ENCODE peak calls at places on chromosomes 13 and 19, in eight cellular contexts. D is transverse colon; K is GM23338; Z is CD8-positive, alpha-beta memory T cell; U is spleen; V is IMR-90; J is A549; E is Caco-2. N is an unnamed sample.
A peak's percentile ranks its signal among the peaks of the same experiment; 100 is the strongest.

GRCh38 chr13:51981355-51981754 is 29.9 kb downstream of the ATP7B start:
- DNase-seq in D (no peak), K (peak; percentile 46), Z (no peak), U (no peak), V (no peak), J (no peak), E (peak; percentile 72), N (no peak)

GRCh38 chr13:113445791-113446487 is 7.3 kb downstream of the ADPRHL1 start:
- DNase-seq in D (no peak), K (no peak), Z (no peak), U (peak; percentile 82), V (no peak), J (no peak), E (no peak), N (peak; percentile 56)

GRCh38 chr13:31793246-31793645 is 53.9 kb downstream of the RXFP2 start:
- DNase-seq in D (no peak), K (no peak), Z (no peak), U (no peak), V (peak; percentile 66), J (no peak), E (no peak), N (no peak)

GRCh38 chr13:98476106-98476505 is 100.8 kb downstream of the STK24 start:
- DNase-seq in D (no peak), K (peak; percentile 80), Z (peak; percentile 72), U (no peak), V (no peak), J (no peak), E (no peak), N (peak; percentile 13)

GRCh38 chr13:32530841-32531253 is 7.7 kb downstream of the N4BP2L2 start:
- DNase-seq in D (no peak), K (peak; percentile 1), Z (no peak), U (no peak), V (peak; percentile 83), J (no peak), E (no peak), N (no peak)

GRCh38 chr19:21581646-21582045 is 76.2 kb downstream of the ZNF429 start:
- DNase-seq in D (no peak), K (no peak), Z (no peak), U (no peak), V (no peak), J (no peak), E (no peak), N (no peak)

GRCh38 chr19:6416658-6417405 is 7.8 kb downstream of the KHSRP start:
- DNase-seq in D (no peak), K (no peak), Z (no peak), U (no peak), V (no peak), J (no peak), E (no peak), N (no peak)

GRCh38 chr19:14472202-14472961 is 2.8 kb downstream of the PTGER1 start:
- DNase-seq in D (peak; percentile 76), K (peak; percentile 92), Z (peak; percentile 80), U (peak; percentile 94), V (peak; percentile 18), J (peak; percentile 50), E (peak; percentile 81), N (peak; percentile 91)

GRCh38 chr19:48967346-48968178 is 2.5 kb downstream of the FTL start:
- DNase-seq in D (peak; percentile 42), K (no peak), Z (no peak), U (peak; percentile 83), V (peak; percentile 67), J (peak; percentile 92), E (peak; percentile 39), N (no peak)

GRCh38 chr13:75675421-75675820 is 39.3 kb downstream of the LMO7 start:
- DNase-seq in D (no peak), K (no peak), Z (no peak), U (no peak), V (peak; percentile 31), J (no peak), E (no peak), N (no peak)

GRCh38 chr13:77176350-77176749 is 149.4 kb upstream of the FBXL3 start:
- DNase-seq in D (no peak), K (no peak), Z (no peak), U (no peak), V (peak; percentile 89), J (no peak), E (no peak), N (no peak)

GRCh38 chr19:16435238-16435911 is 36.4 kb downstream of the EPS15L1 start:
- DNase-seq in D (peak; percentile 48), K (no peak), Z (no peak), U (no peak), V (peak; percentile 98), J (no peak), E (no peak), N (no peak)

DNA sequence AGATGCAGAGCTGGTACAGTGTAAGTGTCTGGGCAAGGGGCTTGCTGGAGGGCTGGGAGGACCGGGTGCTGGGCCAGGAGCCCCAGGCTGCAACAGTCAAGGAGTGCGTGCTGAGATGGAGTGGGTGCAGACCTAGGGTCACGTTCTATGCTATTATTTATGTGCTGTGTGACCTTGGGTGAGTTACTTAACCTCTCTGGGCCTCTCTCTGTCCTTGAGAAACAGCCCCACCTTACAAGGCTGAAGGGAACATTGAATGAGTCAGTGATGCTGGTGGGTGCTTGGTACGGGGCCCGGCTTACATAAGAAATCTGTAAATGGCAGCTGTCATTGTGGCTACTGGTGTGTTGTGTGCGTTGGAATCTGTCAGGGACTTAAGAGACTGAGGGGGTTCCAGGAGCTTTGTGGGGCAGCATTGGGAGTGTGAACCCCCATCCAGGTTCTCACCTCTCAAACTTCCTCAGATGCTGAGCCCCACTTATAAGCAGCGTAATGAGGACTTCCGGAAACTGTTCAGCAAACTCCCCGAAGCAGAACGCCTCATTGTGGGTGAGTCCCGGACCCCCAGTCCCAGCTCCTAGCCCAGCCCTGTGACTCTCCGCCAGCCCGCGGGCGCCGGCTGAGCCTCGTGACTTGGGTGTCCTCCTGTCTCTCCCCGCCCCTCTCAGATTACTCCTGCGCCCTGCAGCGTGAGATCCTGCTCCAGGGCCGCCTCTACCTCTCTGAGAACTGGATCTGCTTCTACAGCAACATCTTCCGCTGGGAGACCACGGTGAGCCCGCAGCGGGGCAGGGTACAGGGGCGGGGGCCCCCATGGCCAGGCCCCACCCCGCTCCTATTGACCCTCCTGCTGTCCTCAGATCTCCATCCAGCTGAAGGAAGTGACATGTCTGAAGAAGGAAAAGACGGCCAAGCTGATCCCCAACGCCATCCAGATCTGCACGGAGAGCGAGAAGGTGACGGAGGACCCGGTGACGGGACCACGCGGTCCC is 9.6 kb downstream of the GRAMD1A start:
- DNase-seq in D (no peak), K (no peak), Z (no peak), U (no peak), V (no peak), J (no peak), E (no peak), N (no peak)
- H3K4me1 ChIP-seq in D (peaks cover 33% of the 10 kb centered on the region), K (no peaks in the 10 kb centered on the region), Z (peaks cover 48% of the 10 kb centered on the region), U (peaks cover 100% of the 10 kb centered on the region), V (peaks cover 9% of the 10 kb centered on the region), J (peaks cover 57% of the 10 kb centered on the region), E (peaks cover 25% of the 10 kb centered on the region), N (no peaks in the 10 kb centered on the region)

GRCh38 chr13:23615677-23616076 is 45.5 kb downstream of the TNFRSF19 start:
- DNase-seq in D (no peak), K (no peak), Z (no peak), U (no peak), V (no peak), J (no peak), E (no peak), N (no peak)
- H3K4me1 ChIP-seq in D (no peaks in the 10 kb centered on the region), K (no peaks in the 10 kb centered on the region), Z (no peaks in the 10 kb centered on the region), U (peaks cover 9% of the 10 kb centered on the region), V (peaks cover 21% of the 10 kb centered on the region), J (peaks cover 15% of the 10 kb centered on the region), E (peaks cover 27% of the 10 kb centered on the region), N (peaks cover 15% of the 10 kb centered on the region)

GRCh38 chr19:31421856-31422255 is 72.6 kb upstream of the TSHZ3 start:
- DNase-seq in D (no peak), K (no peak), Z (no peak), U (no peak), V (no peak), J (no peak), E (no peak), N (no peak)

GRCh38 chr19:31419871-31420430 is 70.7 kb upstream of the TSHZ3 start:
- DNase-seq in D (no peak), K (peak; percentile 58), Z (no peak), U (no peak), V (no peak), J (no peak), E (no peak), N (no peak)

GRCh38 chr19:31418055-31418454 is 68.8 kb upstream of the TSHZ3 start:
- DNase-seq in D (no peak), K (peak; percentile 77), Z (no peak), U (no peak), V (no peak), J (no peak), E (no peak), N (no peak)

GRCh38 chr19:31416548-31416947 is 67.3 kb upstream of the TSHZ3 start:
- DNase-seq in D (no peak), K (no peak), Z (no peak), U (no peak), V (no peak), J (no peak), E (no peak), N (no peak)

DNA sequence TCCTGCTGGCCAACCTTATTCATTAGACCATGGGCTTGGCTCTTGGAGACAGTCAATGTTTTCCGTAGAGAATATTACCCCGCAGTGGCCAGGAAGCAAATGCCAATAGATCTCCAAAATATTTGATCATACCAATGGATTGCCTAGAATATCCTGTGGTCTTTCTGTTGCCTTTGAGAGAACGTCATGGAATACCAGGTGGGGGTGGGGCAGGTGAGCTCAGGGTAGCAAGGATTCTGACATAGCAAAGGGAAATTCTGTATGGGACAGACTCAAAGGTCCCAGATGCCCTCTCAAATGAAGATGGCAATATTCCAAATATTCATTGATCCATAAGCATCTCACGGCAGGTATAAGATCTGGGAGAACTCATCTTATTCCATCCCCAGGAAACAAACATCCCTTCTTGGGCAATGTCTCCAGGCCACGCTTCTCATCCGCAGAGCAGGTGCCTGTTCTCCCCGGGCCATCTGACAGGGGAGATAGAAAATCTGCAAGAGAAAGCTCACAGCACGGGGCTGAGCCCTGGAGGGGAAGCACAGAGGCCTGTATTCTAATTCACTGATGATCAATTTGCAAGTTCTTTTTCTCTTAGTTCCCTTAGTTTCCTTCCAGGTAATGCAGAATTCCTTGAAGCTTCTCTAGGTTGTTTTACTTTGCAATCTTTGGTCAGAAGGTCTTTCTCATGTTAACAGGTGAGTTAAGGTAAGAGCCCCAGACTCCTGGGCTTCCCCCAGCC is 69.6 kb upstream of the TSHZ3 start:
- DNase-seq in D (no peak), K (peak; percentile 95), Z (no peak), U (no peak), V (no peak), J (no peak), E (no peak), N (no peak)
- H3K4me1 ChIP-seq in D (no peaks in the 10 kb centered on the region), K (peaks cover 51% of the 10 kb centered on the region), Z (no peaks in the 10 kb centered on the region), U (no peaks in the 10 kb centered on the region), V (no peaks in the 10 kb centered on the region), J (no peaks in the 10 kb centered on the region), E (no peaks in the 10 kb centered on the region), N (no peaks in the 10 kb centered on the region)

DNA sequence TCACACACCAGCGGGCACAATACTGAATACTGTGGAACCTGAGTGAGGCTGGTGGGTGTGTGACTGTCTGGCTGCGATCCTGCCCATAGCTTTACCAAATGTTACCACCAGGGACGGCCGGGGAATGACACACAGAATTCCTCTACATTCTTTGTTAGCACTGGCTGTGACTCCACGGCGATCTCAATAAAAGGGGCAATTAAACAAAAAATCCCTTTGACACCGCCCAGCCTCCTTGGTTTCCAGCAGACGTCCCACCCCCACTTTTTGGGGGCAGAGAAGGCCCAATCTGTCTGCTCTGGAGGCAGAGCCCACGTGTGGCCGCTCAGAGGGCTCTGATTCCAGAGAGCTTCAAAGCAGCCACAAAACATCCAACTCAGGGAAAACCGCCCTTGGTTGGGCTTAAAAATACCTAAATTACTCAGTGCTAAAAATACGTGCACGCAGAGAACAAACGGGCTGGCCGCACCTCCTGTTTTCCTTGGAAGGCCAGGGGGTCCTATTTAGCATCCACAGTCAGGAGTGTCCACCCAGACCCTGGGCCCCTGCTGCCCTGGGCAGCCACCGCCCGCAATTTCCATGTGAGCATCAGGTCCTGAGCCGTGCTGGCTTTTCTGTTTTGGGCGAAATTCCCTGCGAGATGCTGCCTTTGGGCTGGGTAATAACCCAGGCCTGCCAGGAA is 47.8 kb downstream of the GADD45B start:
- DNase-seq in D (no peak), K (peak; percentile 60), Z (no peak), U (no peak), V (peak; percentile 41), J (peak; percentile 54), E (no peak), N (no peak)
- H3K4me1 ChIP-seq in D (peaks cover 8% of the 10 kb centered on the region), K (peaks cover 12% of the 10 kb centered on the region), Z (no peaks in the 10 kb centered on the region), U (peaks cover 6% of the 10 kb centered on the region), V (peaks cover 16% of the 10 kb centered on the region), J (peaks cover 40% of the 10 kb centered on the region), E (peaks cover 30% of the 10 kb centered on the region), N (peaks cover 13% of the 10 kb centered on the region)

N was measured in kidney.